ENCODE peak calls at places on chromosome 5, in five cellular contexts. I is progenitor cell of endocrine pancreas; U is keratinocyte; Y is effector memory CD8-positive, alpha-beta T cell; P is astrocyte of the cerebellum. T is an unnamed sample.

GRCh38 chr5:74391410-74391809 is 249.1 kb downstream of the ENC1 start:
- DNase-seq in P (no peak), Y (no peak), U (no peak), I (no peak), T (no peak)

GRCh38 chr5:50745221-50745620 is 78.8 kb downstream of the PARP8 start:
- DNase-seq in U (no peak), I (no peak), Y (no peak), P (no peak), T (no peak)

GRCh38 chr5:129410488-129410887 is 49.6 kb upstream of the ADAMTS19 start:
- DNase-seq in U (no peak), Y (no peak), P (no peak), I (no peak), T (no peak)

GRCh38 chr5:116953251-116953934 is 378.8 kb upstream of the SEMA6A start:
- DNase-seq in U (no peak), Y (no peak), P (no peak), I (no peak), T (no peak)

GRCh38 chr5:134125195-134126015 is 10.9 kb downstream of the TCF7 start:
- DNase-seq in U (no peak), Y (no peak), P (peak), I (no peak), T (peak)

GRCh38 chr5:84870369-84870768 is 485.7 kb upstream of the EDIL3 start:
- DNase-seq in P (no peak), Y (no peak), I (no peak), U (no peak), T (no peak)

GRCh38 chr5:75753182-75753581 is 35.9 kb upstream of the POC5 start:
- DNase-seq in U (no peak), Y (no peak), P (no peak), I (no peak), T (no peak)

GRCh38 chr5:52579391-52579790 is 208.3 kb upstream of the ITGA1 start:
- DNase-seq in P (no peak), I (no peak), U (no peak), Y (no peak), T (no peak)

T was measured in non-pigmented ciliary epithelial cell.